ENCODE peak calls at places on chromosomes 7 and 10, in seven cellular contexts. One of them, this sample, is unnamed.

GRCh38 chr10:27626821-27627359 is 118.7 kb downstream of the MKX start:
- DNase-seq in PC-9: no peak
- DNase-seq in AG04450: no peak
- DNase-seq in AG09309: no peak
- DNase-seq in fibroblast of lung: no peak
- DNase-seq in psoas muscle: no peak
- DNase-seq in GM23338: no peak
- DNase-seq in this sample: no peak

GRCh38 chr10:122350893-122351292 is 23.6 kb upstream of the PLEKHA1 start:
- DNase-seq in GM23338: no peak
- DNase-seq in PC-9: no peak
- DNase-seq in AG04450: no peak
- DNase-seq in AG09309: no peak
- DNase-seq in psoas muscle: no peak
- DNase-seq in fibroblast of lung: no peak
- DNase-seq in this sample: no peak

GRCh38 chr10:69632516-69633199 is 2.6 kb downstream of the FAM241B start:
- DNase-seq in psoas muscle: no peak
- DNase-seq in fibroblast of lung: peak
- DNase-seq in AG04450: no peak
- DNase-seq in AG09309: no peak
- DNase-seq in PC-9: no peak
- DNase-seq in GM23338: no peak
- DNase-seq in this sample: no peak

GRCh38 chr7:40571796-40572195 is 437.0 kb downstream of the SUGCT start:
- DNase-seq in fibroblast of lung: peak
- DNase-seq in psoas muscle: no peak
- DNase-seq in GM23338: no peak
- DNase-seq in PC-9: peak
- DNase-seq in AG04450: no peak
- DNase-seq in AG09309: peak
- DNase-seq in this sample: peak

GRCh38 chr10:79093658-79094411 is 25.1 kb downstream of the ZMIZ1 start:
- DNase-seq in AG04450: no peak
- DNase-seq in PC-9: peak
- DNase-seq in AG09309: no peak
- DNase-seq in psoas muscle: peak
- DNase-seq in GM23338: peak
- DNase-seq in fibroblast of lung: peak
- DNase-seq in this sample: peak

GRCh38 chr7:70579397-70580097 is 552.4 kb upstream of the GALNT17 start:
- DNase-seq in AG09309: no peak
- DNase-seq in AG04450: no peak
- DNase-seq in PC-9: no peak
- DNase-seq in psoas muscle: no peak
- DNase-seq in fibroblast of lung: no peak
- DNase-seq in GM23338: no peak
- DNase-seq in this sample: no peak

GRCh38 chr7:99031496-99031895 is 112.4 kb downstream of the SMURF1 start:
- DNase-seq in AG09309: no peak
- DNase-seq in PC-9: no peak
- DNase-seq in GM23338: no peak
- DNase-seq in psoas muscle: no peak
- DNase-seq in AG04450: no peak
- DNase-seq in fibroblast of lung: no peak
- DNase-seq in this sample: no peak

GRCh38 chr7:96183163-96183562 is 138.7 kb downstream of the SLC25A13 start:
- DNase-seq in GM23338: no peak
- DNase-seq in psoas muscle: no peak
- DNase-seq in AG04450: no peak
- DNase-seq in AG09309: no peak
- DNase-seq in PC-9: no peak
- DNase-seq in fibroblast of lung: no peak
- DNase-seq in this sample: no peak

GRCh38 chr10:79239275-79239779 is 107.9 kb upstream of the PPIF start:
- DNase-seq in GM23338: peak
- DNase-seq in AG04450: no peak
- DNase-seq in AG09309: no peak
- DNase-seq in psoas muscle: peak
- DNase-seq in PC-9: no peak
- DNase-seq in fibroblast of lung: peak
- DNase-seq in this sample: peak

GRCh38 chr10:25743832-25744231 is 190.2 kb upstream of the MYO3A start:
- DNase-seq in AG09309: no peak
- DNase-seq in GM23338: no peak
- DNase-seq in AG04450: no peak
- DNase-seq in psoas muscle: no peak
- DNase-seq in fibroblast of lung: no peak
- DNase-seq in PC-9: no peak
- DNase-seq in this sample: no peak

GRCh38 chr7:108071551-108071950 is 58.6 kb downstream of the LAMB4 start:
- DNase-seq in AG09309: no peak
- DNase-seq in PC-9: no peak
- DNase-seq in fibroblast of lung: no peak
- DNase-seq in GM23338: no peak
- DNase-seq in AG04450: no peak
- DNase-seq in psoas muscle: no peak
- DNase-seq in this sample: no peak

GRCh38 chr10:110725809-110726641 is 81.9 kb downstream of the RBM20 start:
- DNase-seq in AG04450: no peak
- DNase-seq in fibroblast of lung: peak
- DNase-seq in GM23338: peak
- DNase-seq in PC-9: no peak
- DNase-seq in AG09309: no peak
- DNase-seq in psoas muscle: peak
- DNase-seq in this sample: no peak

GRCh38 chr7:139782932-139783331 is 5.1 kb upstream of the HIPK2 start:
- DNase-seq in PC-9: no peak
- DNase-seq in AG04450: no peak
- DNase-seq in AG09309: no peak
- DNase-seq in psoas muscle: no peak
- DNase-seq in fibroblast of lung: peak
- DNase-seq in GM23338: no peak
- DNase-seq in this sample: no peak

GRCh38 chr7:39567294-39567693 is 1.1 kb downstream of the YAE1 start:
- DNase-seq in PC-9: no peak
- DNase-seq in GM23338: no peak
- DNase-seq in AG04450: no peak
- DNase-seq in fibroblast of lung: peak
- DNase-seq in AG09309: no peak
- DNase-seq in psoas muscle: no peak
- DNase-seq in this sample: no peak

GRCh38 chr7:38211940-38212339 is 33.9 kb downstream of the STARD3NL start:
- DNase-seq in psoas muscle: no peak
- DNase-seq in AG04450: no peak
- DNase-seq in PC-9: no peak
- DNase-seq in AG09309: no peak
- DNase-seq in fibroblast of lung: peak
- DNase-seq in GM23338: no peak
- DNase-seq in this sample: no peak

GRCh38 chr7:94375713-94376112 is 19.0 kb upstream of the COL1A2 start:
- DNase-seq in PC-9: no peak
- DNase-seq in AG09309: peak
- DNase-seq in GM23338: peak
- DNase-seq in AG04450: peak
- DNase-seq in psoas muscle: no peak
- DNase-seq in fibroblast of lung: peak
- DNase-seq in this sample: peak

GRCh38 chr7:94374231-94374630 is 20.5 kb upstream of the COL1A2 start:
- DNase-seq in psoas muscle: peak
- DNase-seq in AG04450: peak
- DNase-seq in fibroblast of lung: peak
- DNase-seq in PC-9: no peak
- DNase-seq in AG09309: peak
- DNase-seq in GM23338: peak
- DNase-seq in this sample: peak

GRCh38 chr7:94376281-94376680 is 18.4 kb upstream of the COL1A2 start:
- DNase-seq in PC-9: no peak
- DNase-seq in AG09309: no peak
- DNase-seq in fibroblast of lung: no peak
- DNase-seq in psoas muscle: no peak
- DNase-seq in GM23338: no peak
- DNase-seq in AG04450: no peak
- DNase-seq in this sample: no peak

GRCh38 chr7:94375167-94375566 is 19.5 kb upstream of the COL1A2 start:
- DNase-seq in AG04450: peak
- DNase-seq in fibroblast of lung: peak
- DNase-seq in PC-9: no peak
- DNase-seq in GM23338: peak
- DNase-seq in AG09309: peak
- DNase-seq in psoas muscle: no peak
- DNase-seq in this sample: peak

DNA sequence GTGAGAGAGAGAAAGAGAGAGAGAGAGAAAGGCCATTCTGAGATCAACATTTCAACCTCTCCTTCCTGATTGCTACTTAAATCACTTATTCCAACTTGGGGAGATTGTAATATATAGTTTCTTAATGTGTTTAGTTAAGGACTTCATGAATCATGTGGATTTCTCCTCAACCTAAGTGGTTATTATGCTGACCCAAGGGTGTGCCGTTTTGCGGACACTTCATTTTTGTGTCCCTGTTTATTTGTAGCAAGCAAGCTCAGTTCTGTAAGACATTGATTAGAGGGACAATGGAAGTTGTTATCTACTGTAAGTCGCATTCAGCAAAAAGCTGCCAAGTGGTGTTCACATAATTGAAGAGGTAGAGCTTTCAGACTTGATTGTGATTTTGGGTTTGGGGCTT is 20.0 kb upstream of the COL1A2 start:
- DNase-seq in fibroblast of lung: peak
- DNase-seq in psoas muscle: no peak
- DNase-seq in PC-9: no peak
- DNase-seq in GM23338: no peak
- DNase-seq in AG09309: no peak
- DNase-seq in AG04450: no peak
- DNase-seq in this sample: peak
- H3K4me3 ChIP-seq in fibroblast of lung: peak
- H3K4me3 ChIP-seq in psoas muscle: peak
- H3K4me3 ChIP-seq in PC-9: no peak
- H3K4me3 ChIP-seq in GM23338: peak
- H3K4me3 ChIP-seq in AG09309: peak
- H3K4me3 ChIP-seq in AG04450: peak
- H3K4me3 ChIP-seq in this sample: peak

GRCh38 chr7:144102041-144102440 is 7.3 kb upstream of the OR2A2 start:
- DNase-seq in GM23338: no peak
- DNase-seq in PC-9: no peak
- DNase-seq in psoas muscle: no peak
- DNase-seq in fibroblast of lung: no peak
- DNase-seq in AG09309: no peak
- DNase-seq in AG04450: no peak
- DNase-seq in this sample: no peak
- TF ChIP-seq CTCF in GM23338: no peak
- TF ChIP-seq CTCF in PC-9: no peak
- TF ChIP-seq CTCF in psoas muscle: no peak
- TF ChIP-seq CTCF in fibroblast of lung: no peak
- TF ChIP-seq CTCF in AG09309: no peak
- TF ChIP-seq CTCF in AG04450: no peak
- TF ChIP-seq CTCF in this sample: no peak

DNA sequence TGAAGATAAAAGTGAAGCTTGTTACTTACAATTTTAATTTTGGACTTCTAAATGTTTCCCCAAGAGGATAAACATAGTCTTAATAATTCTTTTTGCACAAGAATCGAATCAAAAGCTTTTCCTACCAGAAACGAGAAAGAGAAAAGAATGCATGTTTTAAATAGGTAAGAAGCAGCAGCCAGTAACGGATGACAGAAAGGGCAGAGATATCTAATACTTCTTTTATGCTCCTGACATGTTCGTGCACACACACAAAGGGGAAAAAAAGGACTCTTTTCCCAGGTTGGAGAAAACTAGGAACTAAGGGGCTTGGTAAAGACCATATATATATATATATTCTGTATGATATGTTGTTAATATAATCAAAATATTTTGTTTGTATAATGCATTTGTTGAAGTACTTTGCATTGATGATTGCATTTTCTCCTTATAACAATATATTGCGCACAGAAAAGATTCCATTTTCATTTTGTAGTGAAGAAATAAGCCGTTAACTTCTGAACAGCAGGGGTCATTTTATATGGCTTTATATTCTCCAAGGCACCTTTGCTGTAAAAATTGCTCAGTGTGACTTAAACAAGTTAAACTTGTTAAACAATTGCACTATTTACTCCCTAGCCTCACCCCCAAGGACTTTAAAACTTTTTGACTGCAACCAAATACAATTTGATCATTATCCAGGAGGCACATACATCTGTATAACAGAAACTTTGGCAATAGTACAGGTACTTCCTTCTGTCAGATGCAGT is 2.2 kb downstream of the PRKAR2B start:
- DNase-seq in psoas muscle: no peak
- DNase-seq in AG04450: no peak
- DNase-seq in AG09309: no peak
- DNase-seq in GM23338: no peak
- DNase-seq in fibroblast of lung: no peak
- DNase-seq in PC-9: peak
- DNase-seq in this sample: no peak
- H3K4me3 ChIP-seq in psoas muscle: no peak
- H3K4me3 ChIP-seq in AG04450: no peak
- H3K4me3 ChIP-seq in AG09309: no peak
- H3K4me3 ChIP-seq in GM23338: peak
- H3K4me3 ChIP-seq in fibroblast of lung: no peak
- H3K4me3 ChIP-seq in PC-9: no peak
- H3K4me3 ChIP-seq in this sample: no peak

DNA sequence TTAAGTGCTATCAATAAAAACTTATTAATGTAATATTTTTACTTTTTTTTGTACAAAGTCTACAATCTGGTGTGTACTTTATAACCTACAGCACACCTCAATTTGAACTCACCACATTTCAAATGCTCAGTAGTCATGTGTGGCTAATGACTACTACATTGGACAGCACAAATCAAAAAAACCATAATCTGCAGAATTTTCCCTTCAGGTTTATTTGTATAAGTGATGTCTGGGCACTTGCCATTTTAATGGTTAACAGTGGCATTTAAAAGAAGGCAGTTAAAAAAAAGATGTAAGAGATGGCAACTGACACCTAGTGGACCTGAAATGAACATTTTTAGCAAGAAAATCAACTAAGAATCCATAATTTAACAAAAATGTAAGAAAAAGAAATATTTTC is 124.6 kb upstream of the NRBF2 start:
- DNase-seq in fibroblast of lung: peak
- DNase-seq in psoas muscle: no peak
- DNase-seq in AG04450: no peak
- DNase-seq in PC-9: no peak
- DNase-seq in AG09309: no peak
- DNase-seq in GM23338: no peak
- DNase-seq in this sample: no peak
- TF ChIP-seq CTCF in fibroblast of lung: no peak
- TF ChIP-seq CTCF in psoas muscle: no peak
- TF ChIP-seq CTCF in AG04450: no peak
- TF ChIP-seq CTCF in PC-9: no peak
- TF ChIP-seq CTCF in AG09309: no peak
- TF ChIP-seq CTCF in GM23338: no peak
- TF ChIP-seq CTCF in this sample: no peak